ENCODE peak calls at places on chromosomes 4 and X, in nine cellular contexts. O is upper lobe of left lung; A is fibroblast of lung; F is CD4-positive, alpha-beta T cell; V is transverse colon; M is brain microvascular endothelial cell; W is cardiac muscle cell; G is sigmoid colon; L is tibial artery. S is an unnamed sample. For H3K27me3, the result is how much of the 10 kb centered on the place peaks cover.

GRCh38 chr4:35771571-35771970 is 472.7 kb downstream of the ARAP2 start:
- DNase-seq in V (no peak), F (no peak), L (no peak), O (no peak), M (no peak), W (no peak), A (peak), G (no peak), S (no peak)

GRCh38 chr4:122783301-122784215 is 43.1 kb upstream of the FGF2 start:
- DNase-seq in F (no peak), A (peak), G (peak), V (peak), W (peak), O (no peak), L (peak), M (peak), S (peak)

GRCh38 chr4:10164877-10165283 is 48.3 kb upstream of the WDR1 start:
- DNase-seq in O (no peak), F (no peak), L (no peak), G (no peak), W (peak), V (peak), M (peak), A (peak), S (peak)

GRCh38 chr4:36241771-36242170 is 2.5 kb downstream of the ARAP2 start:
- DNase-seq in F (no peak), O (no peak), M (no peak), V (no peak), G (no peak), W (no peak), L (no peak), A (no peak), S (no peak)

GRCh38 chr4:71945791-71946190 is 86.0 kb upstream of the NPFFR2 start:
- DNase-seq in G (no peak), V (no peak), W (no peak), F (no peak), M (no peak), A (no peak), L (no peak), O (no peak), S (no peak)

GRCh38 chr4:2172161-2172560 is 69.8 kb downstream of the HAUS3 start:
- DNase-seq in G (no peak), O (no peak), A (no peak), V (no peak), W (no peak), M (no peak), F (no peak), L (no peak), S (no peak)

GRCh38 chr4:168705121-168705520 is 208.3 kb downstream of the PALLD start:
- DNase-seq in G (no peak), A (no peak), M (no peak), F (no peak), O (no peak), V (no peak), W (no peak), L (no peak), S (peak)

GRCh38 chrX:121011254-121011653 is 25.7 kb upstream of the CT47A1 start:
- DNase-seq in V (no peak), L (no peak), W (no peak), O (no peak), G (no peak), A (no peak), M (no peak), F (no peak), S (no peak)

GRCh38 chr4:158729716-158730559 is 6.7 kb upstream of the PPID start:
- DNase-seq in O (no peak), V (peak), W (peak), G (peak), A (peak), L (peak), F (peak), M (peak), S (peak)

GRCh38 chrX:72120798-72121197 is 10.9 kb downstream of the RTL5 start:
- DNase-seq in G (peak), F (no peak), L (no peak), O (no peak), M (no peak), A (no peak), V (no peak), W (no peak), S (no peak)

GRCh38 chr4:46392421-46392820 is 2.5 kb upstream of the GABRA2 start:
- DNase-seq in O (no peak), M (no peak), G (no peak), F (no peak), L (no peak), V (no peak), W (no peak), A (no peak), S (no peak)

GRCh38 chr4:88523325-88524129 is at the start of gene PYURF:
- DNase-seq in W (peak), L (peak), M (peak), G (peak), A (peak), O (peak), V (peak), F (peak), S (peak)

GRCh38 chrX:482192-482701 is 95.5 kb upstream of the PPP2R3B start:
- DNase-seq in O (no peak), M (no peak), A (no peak), F (no peak), V (no peak), G (no peak), L (no peak), W (no peak), S (no peak)

GRCh38 chrX:43450355-43450754 is 205.7 kb upstream of the MAOA start:
- DNase-seq in G (no peak), W (no peak), O (no peak), L (no peak), V (no peak), M (no peak), F (no peak), A (no peak), S (no peak)

GRCh38 chr4:146916479-146917076 is 29.1 kb downstream of the TTC29 start:
- DNase-seq in V (no peak), O (no peak), F (no peak), A (peak), W (peak), G (no peak), L (no peak), M (peak), S (peak)

GRCh38 chr4:6746721-6747689 is 31.0 kb downstream of the BLOC1S4 start:
- DNase-seq in G (no peak), O (peak), V (peak), A (peak), L (no peak), W (peak), F (no peak), M (no peak), S (no peak)

GRCh38 chr4:90318208-90318607 is 191.0 kb downstream of the CCSER1 start:
- DNase-seq in L (no peak), O (no peak), A (peak), M (peak), F (no peak), V (no peak), W (peak), G (no peak), S (peak)

DNA sequence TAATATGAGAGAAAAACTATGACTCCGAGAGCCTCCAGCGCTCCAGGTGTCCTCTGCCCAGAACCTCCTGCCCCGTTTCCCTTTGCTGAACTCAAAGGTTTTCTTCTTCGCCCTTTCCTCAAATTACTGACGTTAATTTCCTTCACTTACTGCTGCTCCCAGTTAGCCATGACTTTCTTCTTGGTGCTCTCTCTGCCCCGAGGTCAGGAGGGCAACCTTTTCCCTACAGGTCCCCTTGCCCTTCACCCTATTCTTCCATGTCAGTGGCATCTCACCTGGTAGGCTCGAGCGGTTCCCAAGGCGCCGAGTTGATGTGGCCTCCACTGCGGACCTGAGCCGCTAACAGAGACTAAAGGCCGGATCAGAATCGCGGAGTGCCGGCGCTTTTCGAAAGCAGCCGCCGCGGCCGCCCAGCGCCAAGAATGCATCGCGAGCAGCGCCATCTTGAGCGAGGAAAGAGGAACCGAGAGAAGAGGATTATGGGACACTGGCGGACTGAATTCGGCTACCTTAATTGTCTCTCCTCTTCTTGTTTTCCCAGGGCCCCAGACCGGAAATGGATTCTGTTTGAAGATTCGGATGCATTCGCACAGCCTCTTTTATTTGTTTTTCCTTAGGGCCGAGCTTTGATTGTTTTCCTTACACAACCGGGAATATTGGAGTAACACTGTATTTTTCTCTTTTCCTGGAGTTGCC is at the start of gene ABCB7:
- DNase-seq in G (peak), W (peak), L (peak), O (peak), M (peak), V (peak), A (peak), F (peak), S (peak)
- TF ChIP-seq CTCF in G (no peak), W (peak), L (peak), O (peak), M (no peak), V (no peak), A (peak), F (no peak), S (no peak)

GRCh38 chr4:173536808-173537429 is 6.9 kb upstream of the HAND2 start:
- DNase-seq in G (peak), V (no peak), F (no peak), W (no peak), O (no peak), M (no peak), L (no peak), A (no peak), S (no peak)
- H3K27me3 ChIP-seq in G (under half), V (half or more), F (half or more), W (half or more), O (under half), M (half or more), L (under half), A (half or more), S (under half)

GRCh38 chrX:66200855-66201795 is 37.1 kb downstream of the HEPH start:
- DNase-seq in F (no peak), A (no peak), M (no peak), O (no peak), L (no peak), G (no peak), V (peak), W (peak), S (peak)
- TF ChIP-seq CTCF in F (no peak), A (peak), M (no peak), O (no peak), L (no peak), G (no peak), V (peak), W (peak), S (peak)

DNA sequence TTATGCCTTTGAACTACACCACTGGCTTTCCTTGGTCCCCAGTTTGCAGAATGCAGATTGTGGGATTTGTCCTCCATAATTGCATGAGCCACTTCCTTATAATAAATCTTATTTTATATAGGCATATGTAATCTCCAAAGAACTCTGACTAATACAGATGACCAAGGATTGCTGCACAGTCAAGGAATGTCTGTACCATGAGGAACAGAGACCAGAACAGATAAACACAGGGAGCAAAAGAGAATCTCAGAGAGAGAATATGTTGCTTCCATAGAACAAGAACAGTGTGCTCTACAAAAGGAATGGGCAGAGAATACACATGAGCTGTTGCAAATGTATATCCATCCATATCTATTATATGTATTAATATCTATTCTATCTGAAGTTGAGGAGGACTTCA is 111.1 kb downstream of the ADRA2C start:
- DNase-seq in A (no peak), G (no peak), O (no peak), V (no peak), L (no peak), M (peak), W (no peak), F (no peak), S (no peak)
- H3K27me3 ChIP-seq in A (under half), G (under half), O (under half), V (half or more), L (half or more), M (half or more), W (half or more), F (half or more), S (under half)

GRCh38 chrX:39984191-39984956 is 113.4 kb downstream of the BCOR start:
- DNase-seq in V (no peak), A (peak), M (no peak), L (no peak), O (no peak), F (no peak), W (peak), G (no peak), S (no peak)
- TF ChIP-seq CTCF in V (no peak), A (no peak), M (no peak), L (no peak), O (no peak), F (no peak), W (no peak), G (no peak), S (no peak)

GRCh38 chr4:174215055-174215454 is 68.4 kb downstream of the FBXO8 start:
- DNase-seq in L (no peak), A (no peak), W (no peak), G (no peak), M (no peak), F (no peak), O (no peak), V (no peak), S (no peak)
- H3K27me3 ChIP-seq in L (half or more), A (under half), W (half or more), G (under half), M (half or more), F (half or more), O (under half), V (half or more), S (under half)

S was measured in A673.